ENCODE peak calls at places on chromosomes 16 and 17, in five cellular contexts. S is esophagus muscularis mucosa, T is IMR-90, O is gastrocnemius medialis, F is uterus. Q is an unnamed sample.

GRCh38 chr16:86975445-86975844 is 341.7 kb downstream of the C16orf95 start:
- DNase-seq in S (no peak), O (no peak), F (no peak), T (peak), Q (peak)

GRCh38 chr16:55077231-55077630 is 146.6 kb downstream of the IRX5 start:
- DNase-seq in S (no peak), T (no peak), O (no peak), F (no peak), Q (no peak)

GRCh38 chr16:77624085-77624484 is 98.2 kb upstream of the NUDT7 start:
- DNase-seq in T (no peak), O (no peak), F (no peak), S (no peak), Q (no peak)

GRCh38 chr16:66437391-66437945 is 10.4 kb downstream of the BEAN1 start:
- DNase-seq in O (no peak), F (no peak), T (no peak), S (no peak), Q (no peak)

GRCh38 chr16:86428729-86429472 is 81.4 kb upstream of the FOXF1 start:
- DNase-seq in T (no peak), O (no peak), S (no peak), F (no peak), Q (no peak)

GRCh38 chr17:13283606-13284005 is 265.8 kb upstream of the ELAC2 start:
- DNase-seq in O (no peak), S (no peak), T (no peak), F (no peak), Q (no peak)

GRCh38 chr17:81075307-81075706 is 40.4 kb downstream of the BAIAP2 start:
- DNase-seq in T (no peak), O (no peak), F (no peak), S (no peak), Q (no peak)

GRCh38 chr17:1970843-1971384 is 54.2 kb downstream of the RTN4RL1 start:
- DNase-seq in S (no peak), T (no peak), F (no peak), O (no peak), Q (no peak)

GRCh38 chr16:81574168-81574567 is 129.6 kb downstream of the CMIP start:
- DNase-seq in O (no peak), T (no peak), F (no peak), S (no peak), Q (no peak)

GRCh38 chr16:3638916-3639644 is 15.4 kb upstream of the DNASE1 start:
- DNase-seq in T (no peak), S (no peak), F (no peak), O (no peak), Q (no peak)

GRCh38 chr17:30344283-30345088 is 10.6 kb upstream of the TMIGD1 start:
- DNase-seq in F (no peak), T (peak), O (peak), S (peak), Q (no peak)

GRCh38 chr16:20359997-20360396 is 7.5 kb upstream of the UMOD start:
- DNase-seq in F (no peak), O (no peak), T (no peak), S (no peak), Q (no peak)

GRCh38 chr16:17215306-17215705 is 255.5 kb downstream of the XYLT1 start:
- DNase-seq in O (no peak), F (no peak), S (no peak), T (no peak), Q (no peak)

GRCh38 chr17:81703747-81704654 is 834 bp downstream of the MRPL12 start:
- DNase-seq in T (no peak), O (no peak), S (no peak), F (no peak), Q (no peak)

GRCh38 chr16:48433849-48434530 is 48.8 kb upstream of the SIAH1 start:
- DNase-seq in T (no peak), S (no peak), F (no peak), O (no peak), Q (no peak)

GRCh38 chr17:82780981-82781893 is 29.4 kb downstream of the TBCD start:
- DNase-seq in F (no peak), O (no peak), T (no peak), S (no peak), Q (no peak)

GRCh38 chr17:58304735-58305486 is 23.7 kb downstream of the TSPOAP1 start:
- DNase-seq in T (no peak), S (peak), O (no peak), F (peak), Q (no peak)

GRCh38 chr16:10938321-10938720 is 3.9 kb downstream of the DEXI start:
- DNase-seq in F (no peak), S (no peak), O (peak), T (no peak), Q (no peak)

GRCh38 chr17:45227101-45227591 is 5.5 kb downstream of the FMNL1 start:
- DNase-seq in S (no peak), O (no peak), T (no peak), F (no peak), Q (no peak)

GRCh38 chr16:69703638-69704037 is 22.7 kb downstream of the NQO1 start:
- DNase-seq in F (no peak), O (no peak), S (no peak), T (peak), Q (no peak)

GRCh38 chr16:57315401-57315800 is 30.9 kb upstream of the PLLP start:
- DNase-seq in S (peak), F (no peak), O (no peak), T (no peak), Q (no peak)

GRCh38 chr17:57915532-57915931 is 39.7 kb downstream of the CUEDC1 start:
- DNase-seq in S (no peak), O (no peak), F (no peak), T (peak), Q (no peak)

GRCh38 chr17:80260791-80261158 is at the start of gene RNF213:
- DNase-seq in O (peak), T (no peak), F (peak), S (no peak), Q (peak)

GRCh38 chr17:29103341-29103740 is 60.4 kb downstream of the PIPOX start:
- DNase-seq in O (no peak), F (no peak), T (no peak), S (no peak), Q (no peak)

GRCh38 chr16:3650631-3651265 is 3.7 kb upstream of the DNASE1 start:
- DNase-seq in O (peak), S (no peak), T (no peak), F (no peak), Q (no peak)

GRCh38 chr17:28737770-28738679 is 5.8 kb upstream of the TRAF4 start:
- DNase-seq in S (no peak), F (no peak), O (no peak), T (no peak), Q (no peak)

GRCh38 chr16:89697161-89697615 is 4.3 kb downstream of the SPATA2L start:
- DNase-seq in T (no peak), S (no peak), F (no peak), O (peak), Q (no peak)

GRCh38 chr16:89701425-89702406 is at the start of gene SPATA2L:
- DNase-seq in S (peak), O (peak), F (peak), T (peak), Q (peak)

GRCh38 chr16:89700649-89701424 is 668 bp downstream of the SPATA2L start:
- DNase-seq in F (peak), O (peak), T (peak), S (no peak), Q (no peak)

GRCh38 chr16:89697616-89698331 is 3.7 kb downstream of the SPATA2L start:
- DNase-seq in O (peak), F (no peak), T (no peak), S (no peak), Q (no peak)

GRCh38 chr16:89700100-89700648 is 1.3 kb downstream of the SPATA2L start:
- DNase-seq in T (peak), O (peak), F (peak), S (peak), Q (peak)
- TF ChIP-seq POLR2A in T (peak), O (peak), F (peak), S (no peak), Q (peak)

DNA sequence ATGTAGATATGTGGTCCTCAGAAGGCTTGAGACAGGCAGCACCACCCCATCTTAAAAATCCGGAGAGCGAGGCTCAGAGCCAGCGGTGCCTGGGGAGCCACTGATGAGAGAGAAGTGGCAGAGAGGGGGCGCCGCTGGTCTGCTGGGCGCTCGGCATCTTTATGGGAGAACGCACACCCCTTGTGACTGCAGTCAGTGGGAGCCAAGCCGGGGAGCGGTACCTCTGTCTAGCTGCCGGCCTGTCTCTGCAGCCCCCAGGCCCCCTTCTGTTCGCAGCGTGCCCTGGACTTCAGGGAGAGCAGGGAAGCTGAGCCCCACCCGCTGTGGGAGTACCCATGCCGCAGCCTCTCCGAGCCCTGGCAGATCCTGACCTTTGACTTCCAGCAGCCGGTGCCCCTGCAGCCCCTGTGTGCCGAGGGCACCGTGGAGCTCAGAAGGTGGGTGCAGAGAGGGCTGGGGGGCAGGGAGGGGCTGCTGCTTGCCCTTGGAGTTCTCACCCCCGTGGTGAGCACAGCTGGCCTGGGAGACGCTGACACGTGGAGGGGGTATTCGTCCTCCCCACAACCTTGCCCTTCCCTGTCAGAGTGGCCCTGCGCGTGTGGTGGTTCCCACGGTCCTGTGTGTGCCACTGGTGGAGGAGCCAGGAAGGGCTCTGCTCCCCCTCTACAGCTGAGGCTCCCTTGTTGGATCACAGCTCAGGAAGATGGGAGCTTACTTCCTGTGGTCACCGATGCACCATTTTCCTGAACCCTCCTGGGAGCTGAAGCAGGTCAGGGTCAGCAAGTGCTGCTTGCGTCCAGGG is 44.8 kb downstream of the PRMT7 start:
- DNase-seq in T (no peak), F (no peak), S (no peak), O (no peak), Q (no peak)
- TF ChIP-seq POLR2A in T (no peak), F (no peak), S (no peak), O (no peak), Q (no peak)

DNA sequence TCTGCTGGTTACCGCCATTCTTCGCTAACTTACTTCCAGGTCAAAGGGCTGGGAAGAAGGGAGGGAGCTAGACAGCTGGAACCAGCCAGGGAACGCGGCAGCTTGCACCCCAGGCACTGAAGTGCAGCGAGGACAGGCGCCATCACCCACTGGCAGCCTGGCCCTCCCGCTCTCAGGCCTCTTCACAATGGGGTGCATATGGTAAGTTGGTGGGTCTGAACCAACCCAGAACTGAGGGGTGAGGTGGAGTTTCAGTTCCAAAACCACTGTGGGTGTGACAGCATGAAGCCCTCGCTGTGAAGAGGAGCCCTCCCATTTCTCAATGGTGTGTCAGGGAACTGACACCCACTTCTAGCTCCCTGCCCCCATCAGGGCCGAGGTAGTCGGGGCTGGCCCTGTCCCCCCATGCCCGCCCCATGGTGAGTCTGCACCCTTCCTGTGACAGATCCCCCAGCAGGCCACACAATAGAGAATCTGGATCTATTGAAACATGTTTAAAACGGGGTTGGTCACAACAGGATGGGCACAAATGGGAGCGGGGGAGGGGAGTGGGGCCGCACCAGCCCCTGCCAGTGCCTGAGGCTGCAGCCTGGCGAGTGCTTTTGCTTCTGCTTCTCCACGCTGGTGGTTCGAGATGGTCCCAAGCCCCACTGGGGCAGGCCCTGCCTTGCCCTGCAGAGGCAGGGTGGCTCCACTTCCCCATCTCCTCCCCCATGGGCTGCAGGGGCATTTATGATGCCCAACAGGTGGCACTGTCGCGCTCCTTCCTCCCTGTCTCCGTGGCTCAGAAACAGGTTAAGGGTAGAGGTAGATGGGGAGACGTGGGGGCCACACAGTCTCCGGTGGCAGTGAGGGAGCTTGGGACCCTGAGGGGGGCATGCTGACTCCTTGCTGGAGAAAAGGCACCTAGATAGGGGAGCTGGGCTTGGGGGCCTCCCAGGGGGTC is 2.3 kb downstream of the LIMD2 start:
- DNase-seq in T (no peak), F (no peak), S (no peak), O (peak), Q (peak)
- TF ChIP-seq POLR2A in T (no peak), F (no peak), S (no peak), O (no peak), Q (no peak)

GRCh38 chr16:68538880-68539701 is at the start of gene ZFP90:
- DNase-seq in T (peak), S (peak), F (peak), O (peak), Q (peak)
- TF ChIP-seq POLR2A in T (no peak), S (no peak), F (peak), O (peak), Q (no peak)

GRCh38 chr17:43389022-43389947 is 9.5 kb upstream of the ARL4D start:
- DNase-seq in O (peak), T (peak), S (peak), F (peak), Q (peak)
- TF ChIP-seq POLR2A in O (no peak), T (peak), S (no peak), F (no peak), Q (peak)

GRCh38 chr16:24270721-24271120 is 14.6 kb downstream of the CACNG3 start:
- DNase-seq in T (no peak), S (peak), O (no peak), F (no peak), Q (no peak)
- TF ChIP-seq POLR2A in T (no peak), S (no peak), O (no peak), F (no peak), Q (no peak)

Q was measured in H54.